ENCODE peak calls at places on chromosome 15, in ten cellular contexts. One of them, this sample, is unnamed.

GRCh38 chr15:42359990-42360389 is 689 bp downstream of the CAPN3 start:
- DNase-seq in HCT116: no peak
- DNase-seq in tibial nerve: no peak
- DNase-seq in CD8-positive, alpha-beta T cell: no peak
- DNase-seq in BJ: no peak
- DNase-seq in uterus: no peak
- DNase-seq in progenitor cell of endocrine pancreas: no peak
- DNase-seq in CD4-positive, alpha-beta T cell: no peak
- DNase-seq in K562: no peak
- DNase-seq in heart right ventricle: no peak
- DNase-seq in this sample: no peak

GRCh38 chr15:63321462-63321861 is 44.1 kb downstream of the APH1B start:
- DNase-seq in uterus: no peak
- DNase-seq in heart right ventricle: no peak
- DNase-seq in progenitor cell of endocrine pancreas: no peak
- DNase-seq in tibial nerve: no peak
- DNase-seq in K562: no peak
- DNase-seq in CD8-positive, alpha-beta T cell: no peak
- DNase-seq in BJ: no peak
- DNase-seq in CD4-positive, alpha-beta T cell: no peak
- DNase-seq in HCT116: no peak
- DNase-seq in this sample: no peak

GRCh38 chr15:90037961-90038633 is 37.0 kb downstream of the ZNF710 start:
- DNase-seq in tibial nerve: no peak
- DNase-seq in CD8-positive, alpha-beta T cell: no peak
- DNase-seq in BJ: no peak
- DNase-seq in heart right ventricle: no peak
- DNase-seq in K562: peak
- DNase-seq in CD4-positive, alpha-beta T cell: no peak
- DNase-seq in HCT116: no peak
- DNase-seq in uterus: no peak
- DNase-seq in progenitor cell of endocrine pancreas: no peak
- DNase-seq in this sample: no peak

GRCh38 chr15:58221591-58222241 is 83.5 kb downstream of the AQP9 start:
- DNase-seq in tibial nerve: no peak
- DNase-seq in CD8-positive, alpha-beta T cell: no peak
- DNase-seq in CD4-positive, alpha-beta T cell: no peak
- DNase-seq in HCT116: peak
- DNase-seq in uterus: no peak
- DNase-seq in K562: peak
- DNase-seq in progenitor cell of endocrine pancreas: no peak
- DNase-seq in BJ: no peak
- DNase-seq in heart right ventricle: no peak
- DNase-seq in this sample: no peak

GRCh38 chr15:81897011-81897677 is 148.7 kb downstream of the MEX3B start:
- DNase-seq in K562: no peak
- DNase-seq in CD8-positive, alpha-beta T cell: no peak
- DNase-seq in BJ: peak
- DNase-seq in HCT116: no peak
- DNase-seq in uterus: peak
- DNase-seq in progenitor cell of endocrine pancreas: no peak
- DNase-seq in heart right ventricle: no peak
- DNase-seq in CD4-positive, alpha-beta T cell: no peak
- DNase-seq in tibial nerve: no peak
- DNase-seq in this sample: no peak

GRCh38 chr15:46681901-46682300 is 1035.4 kb upstream of the SEMA6D start:
- DNase-seq in CD4-positive, alpha-beta T cell: no peak
- DNase-seq in HCT116: no peak
- DNase-seq in heart right ventricle: no peak
- DNase-seq in progenitor cell of endocrine pancreas: no peak
- DNase-seq in BJ: no peak
- DNase-seq in tibial nerve: no peak
- DNase-seq in uterus: no peak
- DNase-seq in CD8-positive, alpha-beta T cell: no peak
- DNase-seq in K562: no peak
- DNase-seq in this sample: no peak

GRCh38 chr15:62788224-62788623 is 254.3 kb upstream of the TPM1 start:
- DNase-seq in CD8-positive, alpha-beta T cell: no peak
- DNase-seq in uterus: no peak
- DNase-seq in CD4-positive, alpha-beta T cell: no peak
- DNase-seq in HCT116: no peak
- DNase-seq in progenitor cell of endocrine pancreas: no peak
- DNase-seq in K562: no peak
- DNase-seq in tibial nerve: no peak
- DNase-seq in BJ: no peak
- DNase-seq in heart right ventricle: no peak
- DNase-seq in this sample: no peak

GRCh38 chr15:45618813-45619212 is 16.0 kb upstream of the SQOR start:
- DNase-seq in K562: no peak
- DNase-seq in progenitor cell of endocrine pancreas: no peak
- DNase-seq in uterus: no peak
- DNase-seq in BJ: no peak
- DNase-seq in tibial nerve: no peak
- DNase-seq in CD8-positive, alpha-beta T cell: no peak
- DNase-seq in HCT116: no peak
- DNase-seq in CD4-positive, alpha-beta T cell: no peak
- DNase-seq in heart right ventricle: no peak
- DNase-seq in this sample: no peak

GRCh38 chr15:64251121-64251520 is 88.3 kb upstream of the PPIB start:
- DNase-seq in CD4-positive, alpha-beta T cell: no peak
- DNase-seq in progenitor cell of endocrine pancreas: no peak
- DNase-seq in heart right ventricle: no peak
- DNase-seq in tibial nerve: no peak
- DNase-seq in uterus: no peak
- DNase-seq in HCT116: no peak
- DNase-seq in CD8-positive, alpha-beta T cell: no peak
- DNase-seq in K562: no peak
- DNase-seq in BJ: no peak
- DNase-seq in this sample: no peak

GRCh38 chr15:63449711-63450110 is 54.7 kb upstream of the USP3 start:
- DNase-seq in uterus: no peak
- DNase-seq in tibial nerve: no peak
- DNase-seq in HCT116: no peak
- DNase-seq in K562: no peak
- DNase-seq in progenitor cell of endocrine pancreas: no peak
- DNase-seq in CD8-positive, alpha-beta T cell: no peak
- DNase-seq in heart right ventricle: no peak
- DNase-seq in CD4-positive, alpha-beta T cell: no peak
- DNase-seq in BJ: no peak
- DNase-seq in this sample: no peak

GRCh38 chr15:40081691-40082194 is 26.9 kb downstream of the BMF start:
- DNase-seq in CD4-positive, alpha-beta T cell: no peak
- DNase-seq in heart right ventricle: peak
- DNase-seq in uterus: peak
- DNase-seq in BJ: no peak
- DNase-seq in tibial nerve: peak
- DNase-seq in K562: peak
- DNase-seq in HCT116: no peak
- DNase-seq in progenitor cell of endocrine pancreas: peak
- DNase-seq in CD8-positive, alpha-beta T cell: no peak
- DNase-seq in this sample: no peak
- TF ChIP-seq CTCF in CD4-positive, alpha-beta T cell: no peak
- TF ChIP-seq CTCF in heart right ventricle: no peak
- TF ChIP-seq CTCF in uterus: no peak
- TF ChIP-seq CTCF in BJ: peak
- TF ChIP-seq CTCF in tibial nerve: no peak
- TF ChIP-seq CTCF in K562: peak
- TF ChIP-seq CTCF in HCT116: no peak
- TF ChIP-seq CTCF in progenitor cell of endocrine pancreas: no peak
- TF ChIP-seq CTCF in CD8-positive, alpha-beta T cell: no peak
- TF ChIP-seq CTCF in this sample: no peak

GRCh38 chr15:79433610-79434009 is 1.5 kb downstream of the MINAR1 start:
- DNase-seq in CD8-positive, alpha-beta T cell: no peak
- DNase-seq in progenitor cell of endocrine pancreas: no peak
- DNase-seq in K562: no peak
- DNase-seq in BJ: no peak
- DNase-seq in CD4-positive, alpha-beta T cell: no peak
- DNase-seq in heart right ventricle: no peak
- DNase-seq in HCT116: no peak
- DNase-seq in tibial nerve: no peak
- DNase-seq in uterus: no peak
- DNase-seq in this sample: no peak

GRCh38 chr15:79430901-79431635 is 1.1 kb upstream of the MINAR1 start:
- DNase-seq in tibial nerve: no peak
- DNase-seq in CD4-positive, alpha-beta T cell: no peak
- DNase-seq in CD8-positive, alpha-beta T cell: no peak
- DNase-seq in progenitor cell of endocrine pancreas: no peak
- DNase-seq in BJ: no peak
- DNase-seq in HCT116: no peak
- DNase-seq in uterus: no peak
- DNase-seq in K562: no peak
- DNase-seq in heart right ventricle: no peak
- DNase-seq in this sample: no peak

GRCh38 chr15:79432345-79433311 is 492 bp downstream of the MINAR1 start:
- DNase-seq in CD8-positive, alpha-beta T cell: no peak
- DNase-seq in K562: no peak
- DNase-seq in heart right ventricle: no peak
- DNase-seq in HCT116: no peak
- DNase-seq in CD4-positive, alpha-beta T cell: no peak
- DNase-seq in uterus: no peak
- DNase-seq in progenitor cell of endocrine pancreas: no peak
- DNase-seq in BJ: no peak
- DNase-seq in tibial nerve: no peak
- DNase-seq in this sample: no peak

GRCh38 chr15:79434361-79434760 is 2.2 kb downstream of the MINAR1 start:
- DNase-seq in K562: no peak
- DNase-seq in HCT116: no peak
- DNase-seq in tibial nerve: no peak
- DNase-seq in progenitor cell of endocrine pancreas: no peak
- DNase-seq in uterus: no peak
- DNase-seq in BJ: no peak
- DNase-seq in CD8-positive, alpha-beta T cell: no peak
- DNase-seq in heart right ventricle: no peak
- DNase-seq in CD4-positive, alpha-beta T cell: no peak
- DNase-seq in this sample: no peak

DNA sequence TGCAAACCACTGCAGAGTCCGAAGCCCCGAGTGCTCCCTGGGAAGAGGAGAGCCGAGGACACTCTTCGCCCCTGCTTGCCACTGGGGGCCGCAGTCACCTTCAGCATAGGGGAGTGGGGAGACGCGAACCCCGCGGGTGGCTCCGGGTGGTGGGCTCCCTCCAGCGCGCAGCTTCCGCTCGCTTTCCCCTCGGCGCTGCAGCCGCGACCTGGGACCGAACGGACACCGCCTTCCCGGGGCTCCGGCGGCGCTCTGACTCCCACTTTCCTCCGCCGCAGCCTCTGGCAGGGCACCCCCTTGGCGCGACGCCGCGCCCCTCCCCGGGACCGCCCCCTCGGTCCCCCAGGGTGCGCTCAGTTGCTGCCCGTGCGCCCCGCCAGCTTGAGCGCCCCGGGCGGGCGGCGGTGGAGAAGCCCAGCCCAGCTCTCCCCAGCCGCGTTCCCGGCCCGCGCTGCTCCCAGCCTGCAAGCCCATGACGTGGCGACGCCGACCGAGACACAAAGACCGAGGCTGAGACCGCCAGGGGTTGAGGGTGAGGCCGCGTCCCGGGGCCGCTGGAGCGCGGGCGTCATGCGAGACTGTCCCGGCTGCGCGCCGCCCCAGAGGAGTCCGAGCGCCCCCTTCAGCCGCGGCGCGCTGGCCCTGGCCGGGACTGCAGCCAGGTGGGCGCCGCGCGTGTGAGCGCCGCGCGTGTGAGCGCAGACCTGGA is at the start of gene MINAR1:
- DNase-seq in K562: no peak
- DNase-seq in uterus: no peak
- DNase-seq in BJ: no peak
- DNase-seq in CD4-positive, alpha-beta T cell: no peak
- DNase-seq in HCT116: no peak
- DNase-seq in progenitor cell of endocrine pancreas: peak
- DNase-seq in CD8-positive, alpha-beta T cell: no peak
- DNase-seq in heart right ventricle: no peak
- DNase-seq in tibial nerve: no peak
- DNase-seq in this sample: peak
- TF ChIP-seq CTCF in K562: no peak
- TF ChIP-seq CTCF in uterus: no peak
- TF ChIP-seq CTCF in BJ: peak
- TF ChIP-seq CTCF in CD4-positive, alpha-beta T cell: no peak
- TF ChIP-seq CTCF in HCT116: no peak
- TF ChIP-seq CTCF in progenitor cell of endocrine pancreas: peak
- TF ChIP-seq CTCF in CD8-positive, alpha-beta T cell: no peak
- TF ChIP-seq CTCF in heart right ventricle: no peak
- TF ChIP-seq CTCF in tibial nerve: no peak
- TF ChIP-seq CTCF in this sample: no peak

GRCh38 chr15:60384052-60384451 is 13.7 kb downstream of the ANXA2 start:
- DNase-seq in progenitor cell of endocrine pancreas: no peak
- DNase-seq in BJ: no peak
- DNase-seq in heart right ventricle: no peak
- DNase-seq in CD8-positive, alpha-beta T cell: no peak
- DNase-seq in uterus: no peak
- DNase-seq in K562: no peak
- DNase-seq in CD4-positive, alpha-beta T cell: no peak
- DNase-seq in HCT116: no peak
- DNase-seq in tibial nerve: no peak
- DNase-seq in this sample: no peak
- TF ChIP-seq CTCF in progenitor cell of endocrine pancreas: no peak
- TF ChIP-seq CTCF in BJ: no peak
- TF ChIP-seq CTCF in heart right ventricle: no peak
- TF ChIP-seq CTCF in CD8-positive, alpha-beta T cell: no peak
- TF ChIP-seq CTCF in uterus: no peak
- TF ChIP-seq CTCF in K562: no peak
- TF ChIP-seq CTCF in CD4-positive, alpha-beta T cell: no peak
- TF ChIP-seq CTCF in HCT116: no peak
- TF ChIP-seq CTCF in tibial nerve: no peak
- TF ChIP-seq CTCF in this sample: no peak

GRCh38 chr15:43508421-43508820 is 9.0 kb upstream of the MAP1A start:
- DNase-seq in BJ: no peak
- DNase-seq in uterus: no peak
- DNase-seq in tibial nerve: no peak
- DNase-seq in CD8-positive, alpha-beta T cell: no peak
- DNase-seq in heart right ventricle: no peak
- DNase-seq in progenitor cell of endocrine pancreas: no peak
- DNase-seq in K562: no peak
- DNase-seq in HCT116: no peak
- DNase-seq in CD4-positive, alpha-beta T cell: no peak
- DNase-seq in this sample: no peak

GRCh38 chr15:43511012-43511885 is 6.2 kb upstream of the MAP1A start:
- DNase-seq in BJ: no peak
- DNase-seq in uterus: no peak
- DNase-seq in heart right ventricle: no peak
- DNase-seq in tibial nerve: no peak
- DNase-seq in HCT116: peak
- DNase-seq in progenitor cell of endocrine pancreas: no peak
- DNase-seq in K562: peak
- DNase-seq in CD4-positive, alpha-beta T cell: peak
- DNase-seq in CD8-positive, alpha-beta T cell: no peak
- DNase-seq in this sample: no peak

GRCh38 chr15:43509002-43509922 is 8.1 kb upstream of the MAP1A start:
- DNase-seq in uterus: peak
- DNase-seq in HCT116: no peak
- DNase-seq in tibial nerve: peak
- DNase-seq in BJ: no peak
- DNase-seq in progenitor cell of endocrine pancreas: no peak
- DNase-seq in CD4-positive, alpha-beta T cell: no peak
- DNase-seq in K562: peak
- DNase-seq in heart right ventricle: peak
- DNase-seq in CD8-positive, alpha-beta T cell: no peak
- DNase-seq in this sample: no peak

GRCh38 chr15:43509923-43510229 is 7.5 kb upstream of the MAP1A start:
- DNase-seq in HCT116: no peak
- DNase-seq in K562: peak
- DNase-seq in CD8-positive, alpha-beta T cell: no peak
- DNase-seq in tibial nerve: no peak
- DNase-seq in progenitor cell of endocrine pancreas: no peak
- DNase-seq in heart right ventricle: no peak
- DNase-seq in CD4-positive, alpha-beta T cell: no peak
- DNase-seq in BJ: no peak
- DNase-seq in uterus: no peak
- DNase-seq in this sample: no peak

GRCh38 chr15:43510230-43511011 is 7.0 kb upstream of the MAP1A start:
- DNase-seq in uterus: peak
- DNase-seq in CD4-positive, alpha-beta T cell: peak
- DNase-seq in tibial nerve: peak
- DNase-seq in progenitor cell of endocrine pancreas: peak
- DNase-seq in CD8-positive, alpha-beta T cell: peak
- DNase-seq in heart right ventricle: peak
- DNase-seq in HCT116: peak
- DNase-seq in K562: peak
- DNase-seq in BJ: peak
- DNase-seq in this sample: peak
- TF ChIP-seq CTCF in uterus: peak
- TF ChIP-seq CTCF in CD4-positive, alpha-beta T cell: no peak
- TF ChIP-seq CTCF in tibial nerve: no peak
- TF ChIP-seq CTCF in progenitor cell of endocrine pancreas: no peak
- TF ChIP-seq CTCF in CD8-positive, alpha-beta T cell: peak
- TF ChIP-seq CTCF in heart right ventricle: peak
- TF ChIP-seq CTCF in HCT116: no peak
- TF ChIP-seq CTCF in K562: peak
- TF ChIP-seq CTCF in BJ: peak
- TF ChIP-seq CTCF in this sample: peak

This sample was measured in D721Med.